ENCODE peak calls at places on chromosomes 7 and 10, in nine cellular contexts. One of them, this sample, is unnamed.

GRCh38 chr10:74332398-74332797 is 181.4 kb downstream of the ADK start:
- DNase-seq in AG04450: no peak
- DNase-seq in cardiac fibroblast: no peak
- DNase-seq in heart right ventricle: no peak
- DNase-seq in naive thymus-derived CD4-positive, alpha-beta T cell: no peak
- DNase-seq in endodermal cell: no peak
- DNase-seq in keratinocyte: no peak
- DNase-seq in heart left ventricle: no peak
- DNase-seq in PC-3: no peak
- DNase-seq in this sample: no peak

GRCh38 chr7:23531794-23532489 is at the start of gene TRA2A:
- DNase-seq in AG04450: peak
- DNase-seq in cardiac fibroblast: peak
- DNase-seq in heart right ventricle: peak
- DNase-seq in naive thymus-derived CD4-positive, alpha-beta T cell: peak
- DNase-seq in endodermal cell: peak
- DNase-seq in keratinocyte: no peak
- DNase-seq in heart left ventricle: peak
- DNase-seq in PC-3: peak
- DNase-seq in this sample: peak

GRCh38 chr10:1726861-1727260 is 10.5 kb downstream of the ADARB2 start:
- DNase-seq in AG04450: no peak
- DNase-seq in cardiac fibroblast: no peak
- DNase-seq in heart right ventricle: no peak
- DNase-seq in naive thymus-derived CD4-positive, alpha-beta T cell: no peak
- DNase-seq in endodermal cell: no peak
- DNase-seq in keratinocyte: no peak
- DNase-seq in heart left ventricle: no peak
- DNase-seq in PC-3: no peak
- DNase-seq in this sample: no peak

GRCh38 chr10:101839421-101840063 is 4.1 kb downstream of the KCNIP2 start:
- DNase-seq in AG04450: no peak
- DNase-seq in cardiac fibroblast: peak
- DNase-seq in heart right ventricle: peak
- DNase-seq in naive thymus-derived CD4-positive, alpha-beta T cell: peak
- DNase-seq in endodermal cell: peak
- DNase-seq in keratinocyte: no peak
- DNase-seq in heart left ventricle: no peak
- DNase-seq in PC-3: peak
- DNase-seq in this sample: no peak

GRCh38 chr7:97317575-97317974 is 200.1 kb downstream of the SDHAF3 start:
- DNase-seq in AG04450: no peak
- DNase-seq in cardiac fibroblast: no peak
- DNase-seq in heart right ventricle: no peak
- DNase-seq in naive thymus-derived CD4-positive, alpha-beta T cell: no peak
- DNase-seq in endodermal cell: no peak
- DNase-seq in keratinocyte: no peak
- DNase-seq in heart left ventricle: no peak
- DNase-seq in PC-3: no peak
- DNase-seq in this sample: no peak

GRCh38 chr10:24513155-24513554 is 210.5 kb downstream of the ARHGAP21 start:
- DNase-seq in AG04450: no peak
- DNase-seq in cardiac fibroblast: peak
- DNase-seq in heart right ventricle: no peak
- DNase-seq in naive thymus-derived CD4-positive, alpha-beta T cell: no peak
- DNase-seq in endodermal cell: peak
- DNase-seq in keratinocyte: no peak
- DNase-seq in heart left ventricle: no peak
- DNase-seq in PC-3: peak
- DNase-seq in this sample: no peak

GRCh38 chr10:119659951-119660350 is 8.8 kb downstream of the BAG3 start:
- DNase-seq in AG04450: no peak
- DNase-seq in cardiac fibroblast: no peak
- DNase-seq in heart right ventricle: no peak
- DNase-seq in naive thymus-derived CD4-positive, alpha-beta T cell: no peak
- DNase-seq in endodermal cell: peak
- DNase-seq in keratinocyte: no peak
- DNase-seq in heart left ventricle: no peak
- DNase-seq in PC-3: no peak
- DNase-seq in this sample: no peak

GRCh38 chr7:34385385-34385784 is 272.6 kb upstream of the NPSR1 start:
- DNase-seq in AG04450: no peak
- DNase-seq in cardiac fibroblast: no peak
- DNase-seq in heart right ventricle: no peak
- DNase-seq in naive thymus-derived CD4-positive, alpha-beta T cell: no peak
- DNase-seq in endodermal cell: no peak
- DNase-seq in keratinocyte: no peak
- DNase-seq in heart left ventricle: no peak
- DNase-seq in PC-3: no peak
- DNase-seq in this sample: no peak

GRCh38 chr10:11668847-11669610 is 57.6 kb upstream of the USP6NL start:
- DNase-seq in AG04450: no peak
- DNase-seq in cardiac fibroblast: no peak
- DNase-seq in heart right ventricle: no peak
- DNase-seq in naive thymus-derived CD4-positive, alpha-beta T cell: no peak
- DNase-seq in endodermal cell: no peak
- DNase-seq in keratinocyte: no peak
- DNase-seq in heart left ventricle: no peak
- DNase-seq in PC-3: no peak
- DNase-seq in this sample: no peak

GRCh38 chr7:29457565-29457971 is 106.1 kb upstream of the PRR15 start:
- DNase-seq in AG04450: no peak
- DNase-seq in cardiac fibroblast: peak
- DNase-seq in heart right ventricle: no peak
- DNase-seq in naive thymus-derived CD4-positive, alpha-beta T cell: no peak
- DNase-seq in endodermal cell: no peak
- DNase-seq in keratinocyte: no peak
- DNase-seq in heart left ventricle: no peak
- DNase-seq in PC-3: no peak
- DNase-seq in this sample: no peak

GRCh38 chr7:91852263-91852741 is 28.2 kb downstream of the MTERF1 start:
- DNase-seq in AG04450: no peak
- DNase-seq in cardiac fibroblast: peak
- DNase-seq in heart right ventricle: no peak
- DNase-seq in naive thymus-derived CD4-positive, alpha-beta T cell: no peak
- DNase-seq in endodermal cell: no peak
- DNase-seq in keratinocyte: peak
- DNase-seq in heart left ventricle: no peak
- DNase-seq in PC-3: peak
- DNase-seq in this sample: peak

GRCh38 chr10:126977216-126977615 is 72.0 kb downstream of the DOCK1 start:
- DNase-seq in AG04450: no peak
- DNase-seq in cardiac fibroblast: no peak
- DNase-seq in heart right ventricle: no peak
- DNase-seq in naive thymus-derived CD4-positive, alpha-beta T cell: no peak
- DNase-seq in endodermal cell: no peak
- DNase-seq in keratinocyte: no peak
- DNase-seq in heart left ventricle: no peak
- DNase-seq in PC-3: no peak
- DNase-seq in this sample: peak

GRCh38 chr7:23247101-23247601 is 576 bp downstream of the GPNMB start:
- DNase-seq in AG04450: no peak
- DNase-seq in cardiac fibroblast: peak
- DNase-seq in heart right ventricle: no peak
- DNase-seq in naive thymus-derived CD4-positive, alpha-beta T cell: no peak
- DNase-seq in endodermal cell: no peak
- DNase-seq in keratinocyte: no peak
- DNase-seq in heart left ventricle: no peak
- DNase-seq in PC-3: no peak
- DNase-seq in this sample: no peak

GRCh38 chr10:58044072-58044471 is 223.6 kb downstream of the IPMK start:
- DNase-seq in AG04450: peak
- DNase-seq in cardiac fibroblast: peak
- DNase-seq in heart right ventricle: no peak
- DNase-seq in naive thymus-derived CD4-positive, alpha-beta T cell: no peak
- DNase-seq in endodermal cell: no peak
- DNase-seq in keratinocyte: no peak
- DNase-seq in heart left ventricle: no peak
- DNase-seq in PC-3: peak
- DNase-seq in this sample: no peak

GRCh38 chr10:132347211-132347930 is 15.4 kb downstream of the LRRC27 start:
- DNase-seq in AG04450: no peak
- DNase-seq in cardiac fibroblast: no peak
- DNase-seq in heart right ventricle: no peak
- DNase-seq in naive thymus-derived CD4-positive, alpha-beta T cell: no peak
- DNase-seq in endodermal cell: no peak
- DNase-seq in keratinocyte: no peak
- DNase-seq in heart left ventricle: no peak
- DNase-seq in PC-3: no peak
- DNase-seq in this sample: no peak

DNA sequence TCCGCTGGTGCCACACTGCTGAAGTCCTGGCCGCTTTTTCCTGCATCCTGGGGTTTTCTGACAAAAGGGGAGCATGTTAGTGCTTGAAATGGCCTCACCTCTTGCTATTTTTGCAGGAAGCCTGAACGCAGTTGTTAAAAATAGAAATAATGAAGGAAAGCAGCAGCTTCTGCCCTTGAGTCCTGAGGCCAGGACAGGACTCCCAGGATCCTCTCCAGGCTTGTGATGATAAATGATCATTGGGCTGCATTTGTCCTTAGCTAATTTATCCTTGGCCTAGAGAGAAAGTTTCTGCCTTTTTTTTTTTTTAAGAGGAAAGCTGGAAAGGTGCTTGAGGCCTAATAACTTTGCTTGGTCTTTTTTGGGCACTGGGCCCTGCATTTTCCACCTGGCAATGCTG is 17.7 kb upstream of the FAM20C start:
- DNase-seq in AG04450: no peak
- DNase-seq in cardiac fibroblast: no peak
- DNase-seq in heart right ventricle: no peak
- DNase-seq in naive thymus-derived CD4-positive, alpha-beta T cell: no peak
- DNase-seq in endodermal cell: no peak
- DNase-seq in keratinocyte: no peak
- DNase-seq in heart left ventricle: no peak
- DNase-seq in PC-3: no peak
- DNase-seq in this sample: no peak
- H3K4me3 ChIP-seq in AG04450: no peak
- H3K4me3 ChIP-seq in cardiac fibroblast: no peak
- H3K4me3 ChIP-seq in heart right ventricle: no peak
- H3K4me3 ChIP-seq in naive thymus-derived CD4-positive, alpha-beta T cell: no peak
- H3K4me3 ChIP-seq in endodermal cell: no peak
- H3K4me3 ChIP-seq in keratinocyte: no peak
- H3K4me3 ChIP-seq in heart left ventricle: no peak
- H3K4me3 ChIP-seq in PC-3: no peak
- H3K4me3 ChIP-seq in this sample: no peak

GRCh38 chr10:48606530-48607355 is 1.9 kb upstream of the ARHGAP22 start:
- DNase-seq in AG04450: peak
- DNase-seq in cardiac fibroblast: peak
- DNase-seq in heart right ventricle: no peak
- DNase-seq in naive thymus-derived CD4-positive, alpha-beta T cell: no peak
- DNase-seq in endodermal cell: peak
- DNase-seq in keratinocyte: no peak
- DNase-seq in heart left ventricle: peak
- DNase-seq in PC-3: peak
- DNase-seq in this sample: peak

GRCh38 chr10:48604408-48605263 is at the start of gene ARHGAP22:
- DNase-seq in AG04450: no peak
- DNase-seq in cardiac fibroblast: peak
- DNase-seq in heart right ventricle: peak
- DNase-seq in naive thymus-derived CD4-positive, alpha-beta T cell: no peak
- DNase-seq in endodermal cell: peak
- DNase-seq in keratinocyte: no peak
- DNase-seq in heart left ventricle: peak
- DNase-seq in PC-3: peak
- DNase-seq in this sample: peak

GRCh38 chr10:48605786-48606529 is 1.1 kb upstream of the ARHGAP22 start:
- DNase-seq in AG04450: no peak
- DNase-seq in cardiac fibroblast: no peak
- DNase-seq in heart right ventricle: no peak
- DNase-seq in naive thymus-derived CD4-positive, alpha-beta T cell: no peak
- DNase-seq in endodermal cell: peak
- DNase-seq in keratinocyte: no peak
- DNase-seq in heart left ventricle: peak
- DNase-seq in PC-3: peak
- DNase-seq in this sample: no peak

GRCh38 chr10:48604039-48604407 is 850 bp downstream of the ARHGAP22 start:
- DNase-seq in AG04450: no peak
- DNase-seq in cardiac fibroblast: no peak
- DNase-seq in heart right ventricle: no peak
- DNase-seq in naive thymus-derived CD4-positive, alpha-beta T cell: no peak
- DNase-seq in endodermal cell: peak
- DNase-seq in keratinocyte: no peak
- DNase-seq in heart left ventricle: no peak
- DNase-seq in PC-3: no peak
- DNase-seq in this sample: no peak

GRCh38 chr10:48605264-48605615 is 367 bp upstream of the ARHGAP22 start:
- DNase-seq in AG04450: no peak
- DNase-seq in cardiac fibroblast: no peak
- DNase-seq in heart right ventricle: no peak
- DNase-seq in naive thymus-derived CD4-positive, alpha-beta T cell: no peak
- DNase-seq in endodermal cell: no peak
- DNase-seq in keratinocyte: no peak
- DNase-seq in heart left ventricle: no peak
- DNase-seq in PC-3: peak
- DNase-seq in this sample: peak
- H3K4me3 ChIP-seq in AG04450: peak
- H3K4me3 ChIP-seq in cardiac fibroblast: peak
- H3K4me3 ChIP-seq in heart right ventricle: peak
- H3K4me3 ChIP-seq in naive thymus-derived CD4-positive, alpha-beta T cell: no peak
- H3K4me3 ChIP-seq in endodermal cell: no peak
- H3K4me3 ChIP-seq in keratinocyte: peak
- H3K4me3 ChIP-seq in heart left ventricle: peak
- H3K4me3 ChIP-seq in PC-3: peak
- H3K4me3 ChIP-seq in this sample: peak

DNA sequence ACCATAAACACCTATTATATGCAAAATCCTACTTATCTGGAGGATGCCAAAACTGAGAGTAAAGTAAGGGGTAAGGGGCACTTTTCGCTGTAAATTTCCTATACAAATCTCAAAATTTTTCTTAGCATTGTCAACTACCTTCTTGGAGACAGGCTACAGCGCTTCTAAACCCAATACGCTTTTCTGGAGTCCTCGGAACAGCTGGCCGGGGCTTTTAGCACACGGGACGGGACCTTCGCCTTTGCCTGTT is 10.4 kb downstream of the TWIST1 start:
- DNase-seq in AG04450: no peak
- DNase-seq in cardiac fibroblast: no peak
- DNase-seq in heart right ventricle: no peak
- DNase-seq in naive thymus-derived CD4-positive, alpha-beta T cell: no peak
- DNase-seq in endodermal cell: no peak
- DNase-seq in keratinocyte: no peak
- DNase-seq in heart left ventricle: no peak
- DNase-seq in PC-3: no peak
- DNase-seq in this sample: no peak
- H3K4me3 ChIP-seq in AG04450: peak
- H3K4me3 ChIP-seq in cardiac fibroblast: peak
- H3K4me3 ChIP-seq in heart right ventricle: peak
- H3K4me3 ChIP-seq in naive thymus-derived CD4-positive, alpha-beta T cell: no peak
- H3K4me3 ChIP-seq in endodermal cell: peak
- H3K4me3 ChIP-seq in keratinocyte: no peak
- H3K4me3 ChIP-seq in heart left ventricle: peak
- H3K4me3 ChIP-seq in PC-3: peak
- H3K4me3 ChIP-seq in this sample: no peak

GRCh38 chr7:151129141-151129835 is 38.2 kb downstream of the GBX1 start:
- DNase-seq in AG04450: no peak
- DNase-seq in cardiac fibroblast: no peak
- DNase-seq in heart right ventricle: no peak
- DNase-seq in naive thymus-derived CD4-positive, alpha-beta T cell: no peak
- DNase-seq in endodermal cell: no peak
- DNase-seq in keratinocyte: no peak
- DNase-seq in heart left ventricle: no peak
- DNase-seq in PC-3: no peak
- DNase-seq in this sample: no peak
- H3K4me3 ChIP-seq in AG04450: no peak
- H3K4me3 ChIP-seq in cardiac fibroblast: no peak
- H3K4me3 ChIP-seq in heart right ventricle: no peak
- H3K4me3 ChIP-seq in naive thymus-derived CD4-positive, alpha-beta T cell: no peak
- H3K4me3 ChIP-seq in endodermal cell: no peak
- H3K4me3 ChIP-seq in keratinocyte: no peak
- H3K4me3 ChIP-seq in heart left ventricle: no peak
- H3K4me3 ChIP-seq in PC-3: no peak
- H3K4me3 ChIP-seq in this sample: no peak